ENCODE peak calls at places on chromosomes 16 and 17, in ten cellular contexts. H is activated CD8-positive, alpha-beta T cell treated with anti-CD3 and anti-CD28 coated beads, Interleukin-2, amount 10 ng/mL, durations not matched to agents 7 days and 5 days; O is brain microvascular endothelial cell; V is left ventricle myocardium inferior; W is HAP-1; X is BJ; L is PC-3; M is NCI-H1092 treated with DMSO at 0.1 percent for 48 hours; K is stimulated activated CD8-positive, alpha-beta memory T cell treated with anti-CD3 and anti-CD28 coated beads, Interleukin-4, amount 100 ng/mL, for 24 hours; A is RPMI8226. Q is an unnamed sample.

GRCh38 chr16:48231675-48232214 is 12.4 kb upstream of the LONP2 start:
- DNase-seq in H (peak), O (peak), V (peak), W (peak), X (no peak), L (peak), M (no peak), K (no peak), A (peak), Q (no peak)

GRCh38 chr16:17345043-17345442 is 125.7 kb downstream of the XYLT1 start:
- DNase-seq in H (no peak), O (no peak), V (peak), W (no peak), X (no peak), L (no peak), M (no peak), K (no peak), A (peak), Q (no peak)

GRCh38 chr17:5485270-5486205 is at the start of gene DERL2:
- DNase-seq in H (no peak), O (peak), V (no peak), W (peak), X (no peak), L (no peak), M (no peak), K (no peak), A (no peak), Q (no peak)

GRCh38 chr16:49932943-49933342 is 77.0 kb upstream of the ZNF423 start:
- DNase-seq in H (no peak), O (peak), V (peak), W (no peak), X (peak), L (peak), M (no peak), K (no peak), A (no peak), Q (no peak)

GRCh38 chr16:3909791-3910583 is 29.5 kb upstream of the CREBBP start:
- DNase-seq in H (no peak), O (no peak), V (no peak), W (no peak), X (no peak), L (no peak), M (no peak), K (no peak), A (peak), Q (no peak)

GRCh38 chr17:78609198-78609597 is 32.0 kb upstream of the DNAH17 start:
- DNase-seq in H (no peak), O (no peak), V (no peak), W (no peak), X (no peak), L (no peak), M (no peak), K (no peak), A (no peak), Q (no peak)

GRCh38 chr17:42519546-42520444 is 16.2 kb upstream of the NAGLU start:
- DNase-seq in H (no peak), O (peak), V (peak), W (peak), X (peak), L (peak), M (no peak), K (no peak), A (no peak), Q (no peak)

GRCh38 chr16:50627419-50627818 is 53.7 kb downstream of the SNX20 start:
- DNase-seq in H (peak), O (no peak), V (peak), W (no peak), X (no peak), L (no peak), M (peak), K (peak), A (peak), Q (peak)

GRCh38 chr17:65547253-65547670 is 14.2 kb downstream of the AXIN2 start:
- DNase-seq in H (no peak), O (no peak), V (no peak), W (no peak), X (no peak), L (no peak), M (no peak), K (no peak), A (no peak), Q (no peak)

GRCh38 chr17:79220201-79220714 is 145.6 kb downstream of the ENGASE start:
- DNase-seq in H (no peak), O (no peak), V (no peak), W (no peak), X (no peak), L (no peak), M (no peak), K (no peak), A (no peak), Q (no peak)

GRCh38 chr17:45983614-45984310 is 15.3 kb upstream of the STH start:
- DNase-seq in H (no peak), O (no peak), V (no peak), W (no peak), X (no peak), L (no peak), M (no peak), K (no peak), A (no peak), Q (no peak)

GRCh38 chr17:16381496-16381820 is 567 bp downstream of the UBB start:
- DNase-seq in H (no peak), O (no peak), V (no peak), W (no peak), X (no peak), L (no peak), M (no peak), K (no peak), A (no peak), Q (no peak)

GRCh38 chr17:79086609-79087427 is 12.2 kb downstream of the ENGASE start:
- DNase-seq in H (no peak), O (no peak), V (no peak), W (no peak), X (no peak), L (no peak), M (no peak), K (no peak), A (no peak), Q (no peak)

Q was measured in memory B cell.